ENCODE peak calls at places on chromosomes 7 and 10, in four cellular contexts. J, C, D and L are unnamed samples. For H3K4me1, the result is how much of the 10 kb centered on the place peaks cover.

GRCh38 chr7:55567495-55568070 is 4.7 kb downstream of the VOPP1 start:
- DNase-seq in D (no peak), C (no peak), J (no peak), L (no peak)

GRCh38 chr10:18650618-18651017 is 769 bp downstream of the NSUN6 start:
- DNase-seq in C (no peak), D (no peak), J (no peak), L (no peak)

GRCh38 chr10:29057712-29058426 is 231.0 kb upstream of the LYZL1 start:
- DNase-seq in C (no peak), J (no peak), D (no peak), L (no peak)

GRCh38 chr10:59079386-59080226 is 96.8 kb upstream of the PHYHIPL start:
- DNase-seq in D (peak), J (peak), C (no peak), L (no peak)

GRCh38 chr7:19932549-19933249 is 159.3 kb upstream of the TMEM196 start:
- DNase-seq in D (no peak), J (no peak), C (no peak), L (no peak)

GRCh38 chr10:13536674-13537366 is 8.0 kb upstream of the BEND7 start:
- DNase-seq in J (peak), C (peak), D (peak), L (no peak)

GRCh38 chr7:35424869-35425495 is 171.1 kb upstream of the TBX20 start:
- DNase-seq in J (peak), D (peak), C (peak), L (no peak)

GRCh38 chr7:141785711-141786552 is 4.1 kb upstream of the TAS2R5 start:
- DNase-seq in C (peak), J (peak), D (peak), L (no peak)

GRCh38 chr7:80675090-80675489 is 36.6 kb downstream of the CD36 start:
- DNase-seq in D (no peak), J (no peak), C (no peak), L (no peak)

GRCh38 chr7:24304494-24305095 is 20.6 kb downstream of the NPY start:
- DNase-seq in D (no peak), J (no peak), C (no peak), L (no peak)

GRCh38 chr7:97506728-97507127 is 225.2 kb upstream of the TAC1 start:
- DNase-seq in D (no peak), C (no peak), J (no peak), L (no peak)

GRCh38 chr10:79077488-79078173 is 8.9 kb downstream of the ZMIZ1 start:
- DNase-seq in D (no peak), C (no peak), J (no peak), L (no peak)

GRCh38 chr10:79079074-79079397 is 10.3 kb downstream of the ZMIZ1 start:
- DNase-seq in J (no peak), C (no peak), D (no peak), L (no peak)

GRCh38 chr10:79078367-79079073 is 9.8 kb downstream of the ZMIZ1 start:
- DNase-seq in D (no peak), J (no peak), C (no peak), L (no peak)

GRCh38 chr10:79081353-79082034 is 12.7 kb downstream of the ZMIZ1 start:
- DNase-seq in C (no peak), D (no peak), J (no peak), L (no peak)

GRCh38 chr10:79079490-79080355 is 11.0 kb downstream of the ZMIZ1 start:
- DNase-seq in D (no peak), J (no peak), C (no peak), L (no peak)
- H3K4me1 ChIP-seq in D (half or more), J (half or more), C (under half), L (half or more)

DNA sequence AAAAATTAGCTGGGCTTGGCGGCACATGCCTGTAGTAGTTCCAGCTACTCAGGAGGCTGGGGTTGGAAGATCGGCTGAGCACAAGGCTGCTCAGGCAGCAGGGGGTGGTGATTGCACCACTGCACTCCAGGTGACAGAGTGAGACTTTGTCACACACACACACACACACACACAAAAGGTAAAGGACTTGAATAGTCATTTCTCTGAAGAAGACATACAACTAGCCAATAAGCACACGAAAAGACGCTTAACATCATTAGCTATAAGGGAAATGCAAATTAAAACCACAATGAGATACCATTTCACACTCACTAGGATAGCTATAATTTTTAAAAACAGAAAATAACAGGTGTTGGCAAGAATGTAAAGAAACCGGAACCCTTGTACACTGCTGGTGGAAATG is 48.6 kb downstream of the HIP1 start:
- DNase-seq in J (no peak), D (no peak), C (no peak), L (no peak)
- TF ChIP-seq CTCF in J (no peak), D (no peak), C (no peak), L (no peak)

DNA sequence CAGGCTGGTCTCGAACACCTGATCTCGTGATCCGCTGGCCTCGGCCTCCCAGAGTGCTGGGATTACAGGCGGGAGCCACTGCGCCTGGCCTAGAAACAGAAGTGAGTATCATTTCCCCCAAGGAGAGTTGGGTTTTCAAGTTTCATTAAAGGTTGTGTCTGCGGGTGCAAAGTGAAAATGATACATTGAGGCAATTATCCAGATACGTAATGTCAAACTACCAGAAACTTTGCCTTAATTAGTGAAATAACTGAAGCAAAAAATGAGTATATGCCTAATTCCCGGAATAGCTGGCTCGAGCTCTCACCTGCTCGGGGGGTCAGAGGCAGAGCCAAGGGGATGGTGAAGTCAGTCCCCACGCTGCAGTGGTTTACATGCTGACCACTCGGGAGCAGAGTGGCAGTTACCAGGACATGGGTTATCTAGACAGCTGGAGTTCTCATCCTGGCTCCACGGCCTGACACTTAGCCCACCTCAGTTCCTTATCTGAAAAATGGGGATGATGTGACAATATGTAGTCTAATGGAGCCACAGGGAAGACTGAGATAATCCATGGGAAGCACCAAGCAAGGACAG is 25.5 kb downstream of the CHST15 start:
- DNase-seq in C (no peak), J (no peak), D (no peak), L (no peak)
- H3K4me1 ChIP-seq in C (under half), J (half or more), D (under half), L (under half)

DNA sequence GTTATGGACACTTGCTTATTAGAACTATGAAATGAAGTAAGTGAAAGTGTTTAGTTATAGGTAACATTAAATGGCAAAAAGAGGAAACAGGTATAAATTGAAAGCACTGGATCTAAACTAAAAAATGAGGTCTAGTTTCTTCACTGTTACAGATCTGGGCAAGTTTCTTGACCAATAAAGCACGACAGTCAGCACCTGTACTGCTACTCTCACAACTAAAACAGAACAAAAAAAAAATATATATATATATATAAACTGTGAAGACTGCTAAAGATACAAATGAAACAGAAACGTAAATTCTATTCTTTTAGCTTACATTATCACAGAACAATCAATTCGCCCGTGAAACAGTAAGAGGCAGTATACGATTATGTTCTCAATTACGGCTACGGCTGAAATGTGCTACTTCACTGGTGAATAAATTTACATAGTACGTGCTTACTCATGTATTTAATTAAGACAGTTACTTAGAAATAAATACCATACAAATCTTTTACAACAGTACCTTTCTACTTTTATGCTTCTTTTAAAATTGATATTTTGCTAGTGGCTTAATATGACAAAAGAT is 4.2 kb downstream of the AHR start:
- DNase-seq in C (no peak), J (no peak), D (no peak), L (no peak)
- TF ChIP-seq CTCF in C (no peak), J (peak), D (no peak), L (no peak)

GRCh38 chr10:97466755-97467154 is 20.8 kb downstream of the ZDHHC16 start:
- DNase-seq in J (peak), C (no peak), D (peak), L (no peak)
- H3K4me1 ChIP-seq in J (under half), C (under half), D (under half), L (under half)

GRCh38 chr7:18873674-18874341 is 243.6 kb downstream of the TWIST1 start:
- DNase-seq in C (peak), J (no peak), D (no peak), L (no peak)
- TF ChIP-seq CTCF in C (peak), J (no peak), D (peak), L (no peak)

GRCh38 chr10:79084972-79085597 is 16.3 kb downstream of the ZMIZ1 start:
- DNase-seq in J (no peak), C (no peak), D (no peak), L (no peak)

GRCh38 chr10:79086822-79087221 is 18.1 kb downstream of the ZMIZ1 start:
- DNase-seq in J (no peak), C (no peak), D (no peak), L (no peak)

GRCh38 chr10:79082631-79083581 is 14.1 kb downstream of the ZMIZ1 start:
- DNase-seq in C (no peak), D (no peak), J (no peak), L (no peak)

GRCh38 chr10:79082035-79082373 is 13.2 kb downstream of the ZMIZ1 start:
- DNase-seq in J (no peak), D (no peak), C (no peak), L (no peak)

GRCh38 chr10:79084012-79084971 is 15.5 kb downstream of the ZMIZ1 start:
- DNase-seq in D (no peak), C (no peak), J (peak), L (peak)
- H3K4me1 ChIP-seq in D (half or more), C (under half), J (half or more), L (half or more)